ENCODE peak calls at places on chromosomes 11 and 22, in four cellular contexts. R is mesendoderm, D is H1, J is IMR-90. H is an unnamed sample.
A peak's percentile ranks its signal among the peaks of the same experiment; 100 is the strongest.

GRCh38 chr11:17570034-17570433 is 23.0 kb downstream of the OTOG start:
- DNase-seq in R (no peak), D (peak; percentile 43), J (no peak), H (no peak)

GRCh38 chr11:111512296-111513239 is at the start of gene BTG4:
- DNase-seq in R (peak; percentile 67), D (peak; percentile 65), J (no peak), H (peak; percentile 51)

GRCh38 chr22:49433717-49434611 is 393.7 kb downstream of the BRD1 start:
- DNase-seq in R (peak; percentile 45), D (peak; percentile 74), J (no peak), H (no peak)

GRCh38 chr22:48948575-48949170 is 879.0 kb downstream of the BRD1 start:
- DNase-seq in R (no peak), D (peak; percentile 22), J (no peak), H (no peak)

GRCh38 chr11:71096751-71097388 is 155.5 kb downstream of the SHANK2 start:
- DNase-seq in R (no peak), D (no peak), J (peak; percentile 20), H (no peak)

GRCh38 chr11:128905345-128906184 is 14.4 kb downstream of the KCNJ5 start:
- DNase-seq in R (peak; percentile 85), D (peak; percentile 80), J (peak; percentile 26), H (peak; percentile 54)

GRCh38 chr11:59012942-59013256 is 73.2 kb upstream of the GLYATL1B start:
- DNase-seq in R (peak; percentile 1), D (no peak), J (no peak), H (no peak)

GRCh38 chr22:18035740-18036139 is 11.4 kb upstream of the MICAL3 start:
- DNase-seq in R (no peak), D (no peak), J (peak; percentile 19), H (no peak)

GRCh38 chr11:62146476-62147200 is 22.8 kb downstream of the INCENP start:
- DNase-seq in R (no peak), D (no peak), J (no peak), H (no peak)

GRCh38 chr11:129574431-129574830 is 198.8 kb downstream of the BARX2 start:
- DNase-seq in R (no peak), D (no peak), J (no peak), H (no peak)

GRCh38 chr22:46737105-46737975 is 712 bp downstream of the CERK start:
- DNase-seq in R (peak; percentile 50), D (peak; percentile 66), J (peak; percentile 34), H (peak; percentile 47)

GRCh38 chr22:32854351-32854804 is 52.9 kb downstream of the TIMP3 start:
- DNase-seq in R (no peak), D (no peak), J (no peak), H (peak; percentile 15)

GRCh38 chr11:107563702-107564101 is 1.8 kb downstream of the ALKBH8 start:
- DNase-seq in R (peak; percentile 41), D (no peak), J (peak; percentile 66), H (peak; percentile 83)

GRCh38 chr11:25943031-25943430 is 388.9 kb upstream of the ANO3 start:
- DNase-seq in R (no peak), D (no peak), J (no peak), H (no peak)

GRCh38 chr22:37304595-37305343 is 22.5 kb downstream of the CYTH4 start:
- DNase-seq in R (no peak), D (no peak), J (peak; percentile 69), H (peak; percentile 82)

GRCh38 chr11:124793466-124794278 is 6.5 kb downstream of the MSANTD2 start:
- DNase-seq in R (peak; percentile 77), D (no peak), J (peak; percentile 40), H (peak; percentile 63)

GRCh38 chr11:73186294-73186850 is 31.7 kb upstream of the P2RY2 start:
- DNase-seq in R (no peak), D (no peak), J (no peak), H (no peak)

GRCh38 chr11:113048820-113049555 is 87.8 kb downstream of the NCAM1 start:
- DNase-seq in R (no peak), D (no peak), J (no peak), H (peak; percentile 5)

GRCh38 chr11:43928721-43929120 is 13.7 kb upstream of the C11orf96 start:
- DNase-seq in R (no peak), D (no peak), J (no peak), H (no peak)

GRCh38 chr22:30204742-30205111 is 41.8 kb downstream of the LIF start:
- DNase-seq in R (no peak), D (no peak), J (peak; percentile 84), H (peak; percentile 47)

GRCh38 chr11:62804310-62805043 is 763 bp downstream of the NXF1 start:
- DNase-seq in R (peak; percentile 41), D (no peak), J (peak; percentile 55), H (peak; percentile 75)

GRCh38 chr11:86873573-86874083 is 73.3 kb downstream of the PRSS23 start:
- DNase-seq in R (no peak), D (no peak), J (peak; percentile 31), H (no peak)

GRCh38 chr11:72395993-72396392 is 38.3 kb downstream of the CLPB start:
- DNase-seq in R (no peak), D (peak; percentile 45), J (no peak), H (no peak)

GRCh38 chr22:45577746-45578523 is 75.3 kb downstream of the FBLN1 start:
- DNase-seq in R (peak; percentile 78), D (peak; percentile 97), J (peak; percentile 73), H (peak; percentile 78)

GRCh38 chr11:69166186-69167115 is 10.7 kb downstream of the SMIM38 start:
- DNase-seq in R (peak; percentile 93), D (no peak), J (peak; percentile 93), H (peak; percentile 94)

GRCh38 chr11:102630598-102631448 is 5.7 kb upstream of the MMP20 start:
- DNase-seq in R (no peak), D (no peak), J (no peak), H (peak; percentile 19)

GRCh38 chr22:31938258-31938657 is 6.1 kb upstream of the YWHAH start:
- DNase-seq in R (no peak), D (no peak), J (no peak), H (no peak)

GRCh38 chr11:32316846-32317525 is 118.4 kb downstream of the WT1 start:
- DNase-seq in R (no peak), D (no peak), J (no peak), H (peak; percentile 54)

GRCh38 chr11:63888170-63889086 is 28.5 kb downstream of the RCOR2 start:
- DNase-seq in R (peak; percentile 90), D (peak; percentile 60), J (peak; percentile 52), H (peak; percentile 76)

GRCh38 chr11:31687256-31687655 is 123.9 kb downstream of the PAX6 start:
- DNase-seq in R (no peak), D (no peak), J (no peak), H (no peak)

GRCh38 chr11:66048525-66049313 is at the start of gene GAL3ST3:
- DNase-seq in R (peak; percentile 52), D (peak; percentile 82), J (no peak), H (no peak)

GRCh38 chr11:45449036-45449601 is 163.0 kb upstream of the SYT13 start:
- DNase-seq in R (no peak), D (no peak), J (no peak), H (no peak)

GRCh38 chr11:69397732-69398131 is 83.7 kb upstream of the LINC01488 start:
- DNase-seq in R (no peak), D (no peak), J (no peak), H (no peak)

GRCh38 chr11:96694338-96694737 is 304.5 kb downstream of the JRKL start:
- DNase-seq in R (no peak), D (no peak), J (no peak), H (no peak)

GRCh38 chr11:92123540-92123939 is 101.1 kb upstream of the FAT3 start:
- DNase-seq in R (no peak), D (no peak), J (peak; percentile 0), H (peak; percentile 2)

GRCh38 chr11:74783241-74783871 is 34.7 kb downstream of the RNF169 start:
- DNase-seq in R (no peak), D (no peak), J (peak; percentile 76), H (peak; percentile 66)

GRCh38 chr11:24793479-24793878 is 296.6 kb downstream of the LUZP2 start:
- DNase-seq in R (no peak), D (no peak), J (peak; percentile 61), H (no peak)

GRCh38 chr22:29263791-29264216 is 4.0 kb downstream of the RHBDD3 start:
- DNase-seq in R (no peak), D (no peak), J (no peak), H (no peak)

DNA sequence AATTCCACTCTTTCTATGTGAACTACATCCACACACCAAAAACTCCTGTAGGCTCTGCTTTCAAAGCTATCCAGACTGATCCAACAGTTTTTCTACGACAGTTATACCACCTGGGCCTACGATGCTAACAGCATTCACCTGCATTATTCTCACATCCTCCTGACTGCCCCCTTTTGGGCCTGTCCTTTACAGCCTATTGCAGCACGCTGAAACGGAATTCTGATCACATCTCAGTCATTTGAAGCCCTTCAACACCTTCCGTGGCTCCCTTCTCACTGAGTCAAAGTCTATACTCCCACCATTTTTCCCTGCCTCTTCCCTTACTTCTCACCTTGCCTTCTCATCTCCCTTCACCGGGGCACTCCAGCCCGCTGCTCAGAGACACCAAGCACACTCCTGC is 791.3 kb upstream of the KIRREL3 start:
- DNase-seq in R (peak; percentile 45), D (no peak), J (no peak), H (no peak)
- H2BK15ac ChIP-seq in R (no peak overlapping the region), D (peak overlapping the region; percentile 50), J (no peak overlapping the region), H (no peak overlapping the region)

DNA sequence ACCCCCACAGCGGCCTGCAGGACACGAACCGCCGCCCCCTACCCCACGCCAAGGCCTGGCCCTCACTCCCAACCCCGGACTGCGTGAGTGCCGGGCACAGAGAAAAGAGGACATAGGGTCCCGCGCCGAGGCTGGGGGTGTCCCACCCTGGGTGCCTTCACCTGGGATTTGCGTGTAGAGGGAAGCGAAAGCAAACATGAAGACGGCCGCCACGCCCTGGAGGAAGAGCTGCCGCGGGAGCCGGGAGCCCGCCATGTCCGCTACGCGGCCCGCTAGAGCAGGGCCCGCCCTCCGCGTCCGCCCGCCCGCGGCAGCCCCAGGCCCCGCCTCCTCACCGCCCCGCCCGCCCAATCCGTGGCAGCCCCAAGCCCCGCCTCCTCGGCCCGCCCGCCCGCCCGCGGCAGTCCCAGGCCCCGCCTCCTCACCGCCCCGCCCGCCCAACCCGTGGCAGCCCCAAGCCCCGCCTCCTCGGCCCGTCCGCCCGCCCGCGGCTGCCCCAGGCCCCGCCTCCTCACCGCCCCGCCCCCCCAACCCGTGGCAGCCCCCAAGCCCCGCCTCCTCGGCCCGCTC is at the start of gene LMF2:
- DNase-seq in R (no peak), D (peak; percentile 92), J (no peak), H (peak; percentile 79)
- H4K8ac ChIP-seq in R (no peak within 1 kb of the TSS), D (peak within 1 kb of the TSS; percentile 100), J (peak within 1 kb of the TSS; percentile 90), H (peak within 1 kb of the TSS; percentile 97)

GRCh38 chr22:40727607-40728325 is 48.5 kb downstream of the MCHR1 start:
- DNase-seq in R (peak; percentile 51), D (no peak), J (no peak), H (peak; percentile 42)
- H2AK5ac ChIP-seq in R (no peak overlapping the region), D (no peak overlapping the region), J (no peak overlapping the region), H (no peak overlapping the region)

GRCh38 chr11:1203505-1204271 is 19.2 kb upstream of the MUC5B start:
- DNase-seq in R (no peak), D (no peak), J (no peak), H (no peak)

GRCh38 chr11:1204381-1205101 is 18.3 kb upstream of the MUC5B start:
- DNase-seq in R (no peak), D (no peak), J (no peak), H (no peak)

GRCh38 chr11:1201395-1202153 is 21.3 kb upstream of the MUC5B start:
- DNase-seq in R (no peak), D (no peak), J (no peak), H (peak; percentile 1)

GRCh38 chr11:1202154-1202775 is 20.6 kb upstream of the MUC5B start:
- DNase-seq in R (peak; percentile 23), D (no peak), J (no peak), H (no peak)

GRCh38 chr11:1202776-1203504 is 19.9 kb upstream of the MUC5B start:
- DNase-seq in R (peak; percentile 76), D (peak; percentile 94), J (peak; percentile 12), H (peak; percentile 17)
- H2BK15ac ChIP-seq in R (no peak overlapping the region), D (no peak overlapping the region), J (no peak overlapping the region), H (no peak overlapping the region)